ENCODE peak calls at places on chromosomes 16 and 17, in nine cellular contexts. Z, U, D, E, A, X, P, R and I are unnamed samples.

GRCh38 chr16:25912321-25912720 is 220.6 kb downstream of the HS3ST4 start:
- DNase-seq in R (no peak), E (no peak), U (no peak), A (no peak), P (no peak), X (no peak), Z (no peak), D (no peak), I (no peak)

GRCh38 chr16:11597268-11597690 is 10.6 kb upstream of the LITAF start:
- DNase-seq in E (no peak), X (no peak), Z (no peak), D (no peak), P (peak; percentile 64), R (no peak), U (peak; percentile 14), A (no peak), I (no peak)

GRCh38 chr17:10613775-10614513 is 43.2 kb downstream of the MYH3 start:
- DNase-seq in U (no peak), X (no peak), E (no peak), D (no peak), A (no peak), Z (no peak), R (no peak), P (no peak), I (peak; percentile 63)

GRCh38 chr16:55257971-55258613 is 65.9 kb upstream of the IRX6 start:
- DNase-seq in Z (peak; percentile 48), A (peak; percentile 78), R (no peak), D (peak; percentile 14), X (peak; percentile 78), E (no peak), U (peak; percentile 31), P (peak; percentile 61), I (peak; percentile 64)

GRCh38 chr17:12839042-12839441 is 49.7 kb downstream of the ARHGAP44 start:
- DNase-seq in D (no peak), A (no peak), Z (no peak), U (no peak), X (no peak), R (no peak), P (no peak), E (no peak), I (no peak)

GRCh38 chr16:26709175-26709574 is 357.6 kb upstream of the C16orf82 start:
- DNase-seq in X (peak; percentile 18), Z (peak; percentile 22), E (no peak), R (no peak), D (no peak), P (no peak), A (no peak), U (no peak), I (no peak)

GRCh38 chr17:38605852-38606645 is at the start of gene SRCIN1:
- DNase-seq in X (peak; percentile 47), D (no peak), P (peak; percentile 76), E (peak; percentile 70), Z (no peak), A (no peak), R (no peak), U (peak; percentile 57), I (peak; percentile 76)

GRCh38 chr17:48429638-48430586 is at the start of gene SKAP1:
- DNase-seq in A (no peak), R (peak; percentile 52), U (no peak), D (no peak), X (no peak), Z (no peak), E (no peak), P (peak; percentile 79), I (no peak)

GRCh38 chr17:7703584-7704574 is 1.1 kb upstream of the EFNB3 start:
- DNase-seq in D (peak; percentile 26), A (peak; percentile 63), X (peak; percentile 85), R (no peak), Z (no peak), P (no peak), U (no peak), E (peak; percentile 34), I (no peak)

GRCh38 chr16:22369221-22369811 is 5.1 kb downstream of the CDR2 start:
- DNase-seq in E (no peak), X (peak; percentile 91), R (no peak), U (peak; percentile 15), P (no peak), Z (no peak), A (no peak), D (no peak), I (no peak)

GRCh38 chr16:79792952-79793351 is 192.4 kb upstream of the MAF start:
- DNase-seq in X (no peak), D (no peak), Z (no peak), A (no peak), U (no peak), R (no peak), P (no peak), E (no peak), I (no peak)

GRCh38 chr16:3007059-3007956 is 5.4 kb upstream of the CLDN9 start:
- DNase-seq in D (no peak), R (no peak), P (peak; percentile 87), A (no peak), Z (no peak), X (no peak), E (no peak), U (no peak), I (no peak)

GRCh38 chr16:72474511-72475123 is 302.7 kb upstream of the PMFBP1 start:
- DNase-seq in U (peak; percentile 73), A (no peak), R (no peak), D (peak; percentile 99), E (no peak), P (no peak), Z (no peak), X (no peak), I (no peak)

GRCh38 chr17:2814049-2814448 is 17.8 kb downstream of the RAP1GAP2 start:
- DNase-seq in U (no peak), Z (no peak), A (no peak), R (no peak), P (no peak), D (no peak), X (no peak), E (no peak), I (no peak)

GRCh38 chr17:43517615-43518386 is 28.3 kb downstream of the ETV4 start:
- DNase-seq in E (no peak), U (peak; percentile 64), D (peak; percentile 53), A (peak; percentile 2), R (no peak), Z (no peak), P (no peak), X (no peak), I (peak; percentile 64)

GRCh38 chr17:46977348-46977747 is 1.7 kb downstream of the RPRML start:
- DNase-seq in D (peak; percentile 11), E (peak; percentile 73), U (peak; percentile 72), R (no peak), P (no peak), X (peak; percentile 32), Z (peak; percentile 76), A (no peak), I (no peak)

GRCh38 chr17:74833501-74834361 is 26.0 kb downstream of the GRIN2C start:
- DNase-seq in D (peak; percentile 18), A (no peak), E (no peak), R (no peak), Z (no peak), P (no peak), U (peak; percentile 64), X (no peak), I (peak; percentile 80)

GRCh38 chr16:12166271-12166670 is 189.7 kb downstream of the SNX29 start:
- DNase-seq in D (no peak), U (no peak), R (no peak), P (no peak), Z (no peak), X (no peak), E (no peak), A (no peak), I (no peak)

GRCh38 chr16:75043175-75043937 is 44.5 kb downstream of the ZNRF1 start:
- DNase-seq in X (no peak), Z (no peak), R (no peak), A (no peak), D (peak; percentile 49), E (no peak), U (no peak), P (no peak), I (no peak)

DNA sequence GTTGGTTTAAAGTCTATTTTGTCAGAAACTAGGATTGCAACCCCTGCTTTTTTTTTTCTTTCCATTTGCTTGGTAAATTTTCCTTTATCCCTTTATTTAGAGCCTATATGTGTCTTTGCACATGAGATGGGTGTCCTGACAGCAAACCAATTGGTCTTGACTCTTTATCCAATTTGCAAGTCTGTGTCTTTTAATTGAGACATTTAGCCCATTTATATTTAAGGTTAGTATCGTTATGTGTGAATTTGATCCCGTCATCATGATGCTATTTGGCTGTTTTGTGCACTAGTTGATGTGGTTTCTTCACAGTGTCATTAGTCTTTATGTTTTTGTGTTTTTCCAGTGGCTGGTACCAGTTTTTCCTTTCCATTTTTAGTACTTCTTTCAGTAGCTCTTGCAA is 127.7 kb upstream of the ZNF267 start:
- DNase-seq in D (no peak), E (no peak), R (no peak), Z (no peak), P (no peak), X (no peak), U (no peak), A (no peak), I (no peak)
- H3K9me3 ChIP-seq in D (peaks cover 19% of the 10 kb centered on the region), E (peaks cover 53% of the 10 kb centered on the region), R (peaks cover 9% of the 10 kb centered on the region), Z (peaks cover 3% of the 10 kb centered on the region), P (peaks cover 92% of the 10 kb centered on the region), X (peaks cover 56% of the 10 kb centered on the region), U (peaks cover 11% of the 10 kb centered on the region), A (peaks cover 66% of the 10 kb centered on the region), I (peaks cover 62% of the 10 kb centered on the region)

GRCh38 chr16:77885596-77886295 is 97.4 kb downstream of the VAT1L start:
- DNase-seq in E (no peak), R (no peak), X (no peak), U (no peak), A (no peak), D (peak; percentile 36), Z (no peak), P (no peak), I (no peak)
- H3K4me3 ChIP-seq in E (no peak overlapping the region), R (no peak overlapping the region), X (no peak overlapping the region), U (no peak overlapping the region), A (no peak overlapping the region), D (no peak overlapping the region), Z (no peak overlapping the region), P (no peak overlapping the region), I (no peak overlapping the region)

GRCh38 chr17:16551878-16552636 is 16.9 kb downstream of the ZNF287 start:
- DNase-seq in D (no peak), X (no peak), Z (no peak), E (no peak), U (no peak), A (no peak), P (no peak), R (no peak), I (no peak)

DNA sequence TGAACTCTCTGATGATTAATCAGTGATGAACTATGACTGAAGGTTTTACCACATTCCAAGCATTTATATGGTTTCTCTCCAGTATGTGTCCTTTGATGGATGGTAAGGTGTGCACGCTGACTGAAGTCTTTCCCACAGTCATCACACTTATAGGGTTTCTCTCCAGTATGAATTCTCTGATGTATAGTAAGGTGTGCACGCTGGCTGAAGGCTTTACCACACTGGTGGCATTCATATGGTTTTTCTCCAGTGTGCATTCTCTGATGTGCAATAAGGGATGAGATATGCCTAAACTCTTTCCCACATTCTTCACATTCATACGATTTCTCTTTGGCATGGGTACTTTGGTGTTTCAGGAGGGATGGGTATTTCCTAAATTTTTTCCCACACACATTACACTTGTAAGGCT is 16.4 kb downstream of the ZNF287 start:
- DNase-seq in X (no peak), U (no peak), D (no peak), R (no peak), A (no peak), Z (no peak), E (no peak), P (no peak), I (no peak)
- H3K9me3 ChIP-seq in X (peaks cover 84% of the 10 kb centered on the region), U (peaks cover 82% of the 10 kb centered on the region), D (peaks cover 57% of the 10 kb centered on the region), R (peaks cover 16% of the 10 kb centered on the region), A (peaks cover 57% of the 10 kb centered on the region), Z (peaks cover 6% of the 10 kb centered on the region), E (peaks cover 99% of the 10 kb centered on the region), P (peaks cover 97% of the 10 kb centered on the region), I (peaks cover 24% of the 10 kb centered on the region)

GRCh38 chr17:80929449-80929848 is 62.2 kb upstream of the CHMP6 start:
- DNase-seq in U (no peak), D (no peak), A (no peak), Z (no peak), E (no peak), P (no peak), R (no peak), X (no peak), I (no peak)
- H3K4me3 ChIP-seq in U (no peak overlapping the region), D (no peak overlapping the region), A (no peak overlapping the region), Z (no peak overlapping the region), E (no peak overlapping the region), P (no peak overlapping the region), R (no peak overlapping the region), X (no peak overlapping the region), I (no peak overlapping the region)